ENCODE peak calls at places on chromosome 21, in eight cellular contexts. A is OCI-LY7; U is heart right ventricle; N is CD8-positive, alpha-beta memory T cell; P is keratinocyte; J is neuronal stem cell; M is suprapubic skin; D is foreskin fibroblast. H is an unnamed sample.

GRCh38 chr21:29753216-29753615 is 186.6 kb downstream of the GRIK1 start:
- DNase-seq in A (no peak), U (no peak), N (no peak), P (no peak), J (no peak), M (no peak), D (peak; percentile 6), H (no peak)

GRCh38 chr21:31185663-31186062 is 147.4 kb upstream of the KRTAP19-8 start:
- DNase-seq in A (no peak), U (no peak), N (no peak), P (no peak), J (no peak), M (no peak), D (no peak), H (peak; percentile 34)

GRCh38 chr21:38938343-38938742 is 132.6 kb downstream of the ETS2 start:
- DNase-seq in A (peak; percentile 24), U (no peak), N (peak; percentile 7), P (no peak), J (peak; percentile 23), M (no peak), D (no peak), H (peak; percentile 14)

GRCh38 chr21:18468775-18469174 is 65.2 kb upstream of the TMPRSS15 start:
- DNase-seq in A (no peak), U (no peak), N (no peak), P (no peak), J (no peak), M (no peak), D (no peak), H (no peak)

GRCh38 chr21:30434033-30434631 is 4.1 kb downstream of the KRTAP13-4 start:
- DNase-seq in A (peak; percentile 23), U (no peak), N (no peak), P (no peak), J (peak; percentile 11), M (no peak), D (no peak), H (no peak)

GRCh38 chr21:43921979-43922945 is 57.2 kb downstream of the AGPAT3 start:
- DNase-seq in A (no peak), U (no peak), N (peak; percentile 60), P (no peak), J (no peak), M (no peak), D (no peak), H (peak; percentile 72)

GRCh38 chr21:33428669-33429068 is 25.5 kb downstream of the IFNGR2 start:
- DNase-seq in A (no peak), U (no peak), N (no peak), P (peak; percentile 49), J (no peak), M (no peak), D (peak; percentile 34), H (no peak)

GRCh38 chr21:28615276-28615675 is 377.4 kb downstream of the LTN1 start:
- DNase-seq in A (no peak), U (no peak), N (no peak), P (no peak), J (no peak), M (no peak), D (peak; percentile 72), H (no peak)

GRCh38 chr21:45552696-45553391 is 10.6 kb upstream of the SLC19A1 start:
- DNase-seq in A (no peak), U (no peak), N (no peak), P (no peak), J (no peak), M (peak; percentile 77), D (no peak), H (no peak)

GRCh38 chr21:44609193-44609592 is 2.7 kb upstream of the KRTAP10-8 start:
- DNase-seq in A (no peak), U (no peak), N (no peak), P (no peak), J (no peak), M (no peak), D (no peak), H (no peak)

GRCh38 chr21:28832013-28832714 is 160.5 kb downstream of the LTN1 start:
- DNase-seq in A (no peak), U (no peak), N (peak; percentile 52), P (no peak), J (no peak), M (no peak), D (peak; percentile 45), H (peak; percentile 55)

GRCh38 chr21:25550352-25550751 is 56.9 kb downstream of the MRPL39 start:
- DNase-seq in A (no peak), U (no peak), N (no peak), P (no peak), J (no peak), M (no peak), D (no peak), H (no peak)

GRCh38 chr21:17769049-17769845 is 49.9 kb downstream of the C21orf91 start:
- DNase-seq in A (no peak), U (no peak), N (no peak), P (no peak), J (no peak), M (no peak), D (no peak), H (no peak)

GRCh38 chr21:18142639-18143038 is 102.0 kb upstream of the CHODL start:
- DNase-seq in A (no peak), U (no peak), N (no peak), P (no peak), J (no peak), M (no peak), D (no peak), H (no peak)

GRCh38 chr21:29506947-29507346 is 208.2 kb downstream of the BACH1 start:
- DNase-seq in A (no peak), U (no peak), N (no peak), P (no peak), J (no peak), M (no peak), D (no peak), H (no peak)

GRCh38 chr21:45385549-45386050 is 19.4 kb upstream of the COL18A1 start:
- DNase-seq in A (no peak), U (no peak), N (no peak), P (no peak), J (no peak), M (no peak), D (no peak), H (no peak)

GRCh38 chr21:34603002-34603709 is 11.8 kb downstream of the RCAN1 start:
- DNase-seq in A (peak; percentile 57), U (peak; percentile 81), N (peak; percentile 25), P (no peak), J (peak; percentile 53), M (peak; percentile 90), D (peak; percentile 56), H (peak; percentile 33)

GRCh38 chr21:16532841-16533240 is 803.1 kb downstream of the USP25 start:
- DNase-seq in A (no peak), U (no peak), N (no peak), P (no peak), J (no peak), M (no peak), D (peak; percentile 40), H (no peak)
- H3K4me3 ChIP-seq in A (no peak overlapping the region), U (no peak overlapping the region), N (no peak overlapping the region), P (no peak overlapping the region), J (no peak overlapping the region), M (no peak overlapping the region), D (peak overlapping the region; percentile 6), H (no peak overlapping the region)

DNA sequence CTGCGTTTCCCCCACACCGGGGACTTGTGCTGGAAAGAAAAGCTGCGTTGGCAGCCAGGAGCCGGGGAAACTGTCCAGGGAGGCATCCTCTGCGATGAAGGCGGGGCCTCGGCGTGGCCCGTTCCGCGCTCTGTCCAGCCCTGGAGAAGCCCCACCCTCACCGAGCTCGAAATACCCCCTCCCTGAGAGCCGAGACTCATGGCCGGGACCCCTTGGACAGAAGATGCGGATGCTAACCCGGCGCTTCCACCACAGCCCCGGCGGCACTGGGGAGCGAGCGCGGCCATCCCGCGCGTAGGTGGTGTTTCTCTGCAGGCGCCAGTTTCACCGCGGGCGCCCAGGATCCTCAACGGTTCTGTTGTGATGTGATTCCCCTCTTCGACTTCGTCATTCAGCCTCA is 31.6 kb downstream of the PDE9A start:
- DNase-seq in A (no peak), U (no peak), N (no peak), P (no peak), J (no peak), M (no peak), D (no peak), H (no peak)
- H3K4me3 ChIP-seq in A (no peak overlapping the region), U (peak overlapping the region; percentile 9), N (no peak overlapping the region), P (no peak overlapping the region), J (no peak overlapping the region), M (peak overlapping the region; percentile 21), D (no peak overlapping the region), H (peak overlapping the region; percentile 12)

GRCh38 chr21:32412998-32413504 is 545 bp downstream of the EVA1C start:
- DNase-seq in A (no peak), U (peak; percentile 42), N (no peak), P (no peak), J (no peak), M (no peak), D (no peak), H (no peak)
- H3K4me3 ChIP-seq in A (no peak overlapping the region), U (peak overlapping the region; percentile 83), N (peak overlapping the region; percentile 88), P (peak overlapping the region; percentile 83), J (no peak overlapping the region), M (peak overlapping the region; percentile 77), D (peak overlapping the region; percentile 73), H (peak overlapping the region; percentile 76)

DNA sequence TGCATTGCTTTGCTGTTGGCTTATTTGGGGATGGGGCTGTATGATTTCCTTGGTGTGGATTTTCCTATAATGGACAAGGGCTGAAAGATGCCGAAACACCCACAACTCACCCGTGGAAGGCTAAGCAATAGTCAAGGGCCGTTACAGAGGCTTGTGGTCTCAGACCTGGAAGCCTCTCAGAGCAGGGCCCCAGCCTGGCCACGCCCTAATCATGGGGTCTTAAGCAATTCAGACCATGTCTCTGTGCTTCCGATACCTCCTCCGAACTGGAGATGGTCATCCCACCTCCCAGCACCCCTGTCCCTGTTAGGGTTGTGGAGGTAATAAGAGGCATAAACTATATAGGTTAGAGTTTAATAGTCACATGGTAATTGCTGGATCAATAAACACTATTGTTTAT is 3.4 kb downstream of the ABCG1 start:
- DNase-seq in A (no peak), U (no peak), N (no peak), P (no peak), J (no peak), M (peak; percentile 67), D (no peak), H (no peak)
- H3K4me3 ChIP-seq in A (no peak overlapping the region), U (peak overlapping the region; percentile 15), N (no peak overlapping the region), P (no peak overlapping the region), J (no peak overlapping the region), M (no peak overlapping the region), D (no peak overlapping the region), H (no peak overlapping the region)

H was measured in naive thymus-derived CD4-positive, alpha-beta T cell.